ENCODE peak calls at places on chromosomes 13 and 19, in ten cellular contexts. Q is NCI-H345; X is bronchial epithelial cell; F is ACHN; P is activated CD4-positive, CD25-positive, alpha-beta regulatory T cell; C is NCI-H1105; V is ascending aorta; U is left ventricle myocardium superior; O is mesendoderm; J is erythroblast. D is an unnamed sample.
A peak's percentile ranks its signal among the peaks of the same experiment; 100 is the strongest.

GRCh38 chr13:112056284-112056727 is 10.6 kb upstream of the SOX1 start:
- DNase-seq in Q (peak; percentile 82), X (no peak), F (no peak), P (no peak), C (no peak), V (no peak), U (no peak), O (no peak), J (no peak), D (no peak)

GRCh38 chr13:43663474-43664090 is 123.2 kb downstream of the ENOX1 start:
- DNase-seq in Q (no peak), X (peak; percentile 4), F (no peak), P (no peak), C (no peak), V (no peak), U (no peak), O (no peak), J (peak; percentile 1), D (no peak)

GRCh38 chr19:34960103-34960805 is 3.8 kb downstream of the ZNF792 start:
- DNase-seq in Q (no peak), X (peak; percentile 10), F (no peak), P (no peak), C (no peak), V (no peak), U (no peak), O (no peak), J (no peak), D (no peak)

GRCh38 chr19:30653646-30654386 is 281.6 kb downstream of the ZNF536 start:
- DNase-seq in Q (no peak), X (no peak), F (no peak), P (no peak), C (no peak), V (peak; percentile 45), U (no peak), O (no peak), J (no peak), D (no peak)

GRCh38 chr13:47087841-47088240 is 191.0 kb upstream of the HTR2A start:
- DNase-seq in Q (no peak), X (no peak), F (no peak), P (no peak), C (no peak), V (no peak), U (no peak), O (no peak), J (no peak), D (no peak)

GRCh38 chr19:17889609-17890214 is 18.0 kb downstream of the SLC5A5 start:
- DNase-seq in Q (no peak), X (peak; percentile 17), F (peak; percentile 46), P (no peak), C (no peak), V (no peak), U (peak; percentile 46), O (peak; percentile 74), J (peak; percentile 35), D (peak; percentile 71)

GRCh38 chr13:48478401-48478800 is 54.5 kb downstream of the RCBTB2 start:
- DNase-seq in Q (no peak), X (no peak), F (no peak), P (no peak), C (no peak), V (no peak), U (no peak), O (no peak), J (no peak), D (no peak)

GRCh38 chr13:44336934-44337333 is 36.7 kb upstream of the SERP2 start:
- DNase-seq in Q (no peak), X (peak; percentile 55), F (no peak), P (no peak), C (no peak), V (no peak), U (no peak), O (no peak), J (no peak), D (no peak)

GRCh38 chr13:24097064-24097463 is 63.5 kb upstream of the SPATA13 start:
- DNase-seq in Q (no peak), X (peak; percentile 30), F (no peak), P (no peak), C (no peak), V (no peak), U (no peak), O (no peak), J (peak; percentile 5), D (no peak)

GRCh38 chr13:113860579-113861432 is 3.1 kb downstream of the GAS6 start:
- DNase-seq in Q (no peak), X (no peak), F (no peak), P (no peak), C (no peak), V (no peak), U (no peak), O (peak; percentile 92), J (no peak), D (peak; percentile 77)